ENCODE peak calls at places on chromosome 14, in nine cellular contexts. X is SW480; J is lower lobe of right lung; R is Kasumi-1; B is NCI-H2081; Y is PC-3; H is stimulated activated CD4-positive, alpha-beta T cell treated with anti-CD3 and anti-CD28 coated beads, Interleukin-1b, Interleukin-23, amount 100 ng/mL, for 1 hour; U is T-helper 1 cell; F is NCI-H460. K is an unnamed sample.

GRCh38 chr14:87566986-87567385 is 426.0 kb downstream of the GALC start:
- DNase-seq in B (no peak), X (no peak), F (no peak), J (no peak), R (no peak), U (no peak), Y (no peak), H (no peak), K (no peak)

GRCh38 chr14:46840971-46841729 is 189.6 kb upstream of the RPL10L start:
- DNase-seq in X (no peak), Y (no peak), B (peak), F (no peak), R (no peak), J (no peak), U (no peak), H (no peak), K (no peak)

GRCh38 chr14:94701854-94702370 is 68.0 kb downstream of the GSC start:
- DNase-seq in R (no peak), U (no peak), X (peak), J (no peak), Y (no peak), F (peak), B (no peak), H (no peak), K (no peak)

GRCh38 chr14:61812347-61813100 is 50.3 kb downstream of the SNAPC1 start:
- DNase-seq in H (no peak), B (peak), U (no peak), J (no peak), F (no peak), X (no peak), Y (no peak), R (peak), K (peak)

GRCh38 chr14:76829650-76830421 is 3.6 kb downstream of the LRRC74A start:
- DNase-seq in F (no peak), X (peak), U (no peak), J (no peak), R (no peak), H (no peak), B (no peak), Y (no peak), K (no peak)

GRCh38 chr14:56224691-56225681 is 106.8 kb downstream of the PELI2 start:
- DNase-seq in R (no peak), F (no peak), J (no peak), B (peak), Y (no peak), H (no peak), U (no peak), X (peak), K (no peak)

GRCh38 chr14:71163842-71164500 is 256.7 kb downstream of the PCNX1 start:
- DNase-seq in H (no peak), X (no peak), J (no peak), Y (no peak), F (no peak), R (no peak), U (no peak), B (no peak), K (no peak)

GRCh38 chr14:75440733-75441474 is 13.1 kb downstream of the JDP2 start:
- DNase-seq in U (no peak), R (no peak), B (no peak), F (no peak), X (no peak), J (peak), H (no peak), Y (no peak), K (no peak)

GRCh38 chr14:101561145-101561896 is at the start of gene DIO3:
- DNase-seq in X (peak), B (no peak), Y (peak), R (no peak), U (no peak), H (no peak), F (no peak), J (peak), K (no peak)

GRCh38 chr14:23269193-23269592 is 16.7 kb downstream of the HOMEZ start:
- DNase-seq in F (no peak), X (no peak), U (no peak), R (no peak), Y (no peak), H (no peak), J (no peak), B (no peak), K (no peak)

GRCh38 chr14:105501504-105502291 is 10.7 kb downstream of the TEDC1 start:
- DNase-seq in H (no peak), B (no peak), J (no peak), U (no peak), R (no peak), F (no peak), Y (no peak), X (no peak), K (no peak)

GRCh38 chr14:31243860-31244259 is 36.3 kb upstream of the HECTD1 start:
- DNase-seq in J (no peak), X (peak), H (no peak), R (no peak), B (no peak), F (no peak), Y (peak), U (no peak), K (no peak)

GRCh38 chr14:30808576-30808975 is 65.8 kb upstream of the COCH start:
- DNase-seq in U (no peak), H (no peak), F (no peak), J (no peak), R (no peak), Y (peak), X (no peak), B (no peak), K (no peak)

GRCh38 chr14:51353901-51354300 is 113.9 kb downstream of the TMX1 start:
- DNase-seq in Y (no peak), H (no peak), R (no peak), X (no peak), U (no peak), B (no peak), F (no peak), J (no peak), K (no peak)

GRCh38 chr14:94771906-94772468 is 2.1 kb upstream of the GSC start:
- DNase-seq in R (no peak), B (no peak), Y (no peak), H (no peak), U (no peak), J (no peak), F (no peak), X (no peak), K (no peak)

GRCh38 chr14:104579507-104579906 is at the start of gene C14orf180:
- DNase-seq in R (no peak), Y (no peak), F (no peak), X (no peak), U (no peak), H (no peak), J (no peak), B (no peak), K (no peak)

GRCh38 chr14:92122761-92123160 is 992 bp downstream of the CPSF2 start:
- DNase-seq in U (no peak), F (no peak), Y (no peak), J (no peak), B (no peak), H (no peak), X (no peak), R (no peak), K (no peak)

GRCh38 chr14:69675877-69676416 is 64.6 kb downstream of the SUSD6 start:
- DNase-seq in X (no peak), B (no peak), H (no peak), U (no peak), F (no peak), J (no peak), Y (no peak), R (no peak), K (no peak)

GRCh38 chr14:76080009-76080408 is 71.7 kb upstream of the GPATCH2L start:
- DNase-seq in J (no peak), U (no peak), F (no peak), Y (no peak), B (no peak), R (no peak), H (no peak), X (no peak), K (no peak)

GRCh38 chr14:36271939-36272907 is 48.2 kb downstream of the MBIP start:
- DNase-seq in U (no peak), B (no peak), H (no peak), Y (no peak), R (no peak), J (peak), F (no peak), X (no peak), K (no peak)

GRCh38 chr14:74784634-74785033 is 21.5 kb downstream of the YLPM1 start:
- DNase-seq in B (no peak), H (no peak), R (no peak), X (no peak), J (no peak), Y (no peak), F (no peak), U (no peak), K (no peak)

K was measured in NCI-H1930.